ENCODE peak calls at places on chromosome 16, in five cellular contexts. R is stomach, Y is NCI-H2081, Z is MM.1S, Q is Ammon's horn. H is an unnamed sample.

GRCh38 chr16:21156767-21157467 is 1.6 kb upstream of the LDAF1 start:
- DNase-seq in R (peak), Y (peak), Z (peak), Q (peak), H (peak)

GRCh38 chr16:49821614-49822282 is 34.2 kb downstream of the ZNF423 start:
- DNase-seq in Y (no peak), Z (no peak), Q (no peak), R (no peak), H (no peak)

GRCh38 chr16:8869212-8869987 is 594 bp upstream of the CARHSP1 start:
- DNase-seq in R (no peak), Q (no peak), Z (no peak), Y (no peak), H (no peak)

GRCh38 chr16:84095466-84095865 is 21.3 kb downstream of the MBTPS1 start:
- DNase-seq in Q (no peak), Z (no peak), R (no peak), Y (no peak), H (no peak)

GRCh38 chr16:86444274-86445060 is 65.9 kb upstream of the FOXF1 start:
- DNase-seq in R (no peak), Z (no peak), Q (no peak), Y (no peak), H (no peak)

GRCh38 chr16:49158029-49158642 is 123.5 kb downstream of the CBLN1 start:
- DNase-seq in Q (no peak), R (no peak), Z (peak), Y (no peak), H (no peak)

GRCh38 chr16:66277311-66278070 is 89.0 kb upstream of the CDH5 start:
- DNase-seq in Z (no peak), Y (no peak), R (no peak), Q (no peak), H (no peak)

GRCh38 chr16:57262841-57263584 is 18.0 kb downstream of the ARL2BP start:
- DNase-seq in Y (no peak), Z (no peak), Q (peak), R (peak), H (no peak)

GRCh38 chr16:83552193-83552592 is 255.6 kb upstream of the HSBP1 start:
- DNase-seq in Z (no peak), Y (no peak), R (no peak), Q (no peak), H (no peak)

GRCh38 chr16:66511615-66512500 is 38.1 kb downstream of the TK2 start:
- DNase-seq in Q (no peak), R (peak), Y (no peak), Z (no peak), H (no peak)

GRCh38 chr16:66364117-66364958 is 2.2 kb upstream of the CDH5 start:
- DNase-seq in Q (peak), Z (no peak), R (no peak), Y (no peak), H (peak)

GRCh38 chr16:58054289-58054688 is 28.7 kb downstream of the MMP15 start:
- DNase-seq in Q (no peak), Y (no peak), R (no peak), Z (no peak), H (no peak)

GRCh38 chr16:995087-995486 is 13.5 kb downstream of the SOX8 start:
- DNase-seq in Q (no peak), Z (no peak), Y (no peak), R (no peak), H (no peak)

GRCh38 chr16:87847785-87848675 is 21.3 kb downstream of the SLC7A5 start:
- DNase-seq in Y (no peak), Q (peak), Z (no peak), R (peak), H (no peak)

GRCh38 chr16:23635958-23636357 is 5.2 kb downstream of the PALB2 start:
- DNase-seq in Q (no peak), Z (no peak), Y (no peak), R (no peak), H (no peak)

GRCh38 chr16:87725596-87726235 is 40.1 kb downstream of the KLHDC4 start:
- DNase-seq in Q (no peak), R (no peak), Z (no peak), Y (no peak), H (no peak)

H was measured in NCI-H1092.